ENCODE peak calls at places on chromosome 16, in eight cellular contexts. E is GM23248; T is ovary; I is sigmoid colon; M is heart left ventricle; O is CD8-positive, alpha-beta memory T cell; Z is thoracic aorta; A is neural progenitor cell. U is an unnamed sample.

GRCh38 chr16:19384656-19385055 is 33.0 kb upstream of the TMC5 start:
- DNase-seq in A (no peak), T (no peak), E (no peak), I (no peak), Z (no peak), M (no peak), O (no peak), U (no peak)

GRCh38 chr16:54277845-54278703 is 8.5 kb downstream of the IRX3 start:
- DNase-seq in E (no peak), O (no peak), M (no peak), Z (no peak), I (no peak), T (no peak), A (peak; percentile 79), U (no peak)

GRCh38 chr16:52265446-52265861 is 281.5 kb downstream of the TOX3 start:
- DNase-seq in A (peak; percentile 21), O (no peak), M (no peak), E (no peak), I (no peak), Z (no peak), T (no peak), U (no peak)

GRCh38 chr16:75250089-75250808 is 1.2 kb downstream of the BCAR1 start:
- DNase-seq in M (peak; percentile 76), E (peak; percentile 69), O (no peak), I (no peak), T (peak; percentile 20), Z (no peak), A (no peak), U (no peak)

GRCh38 chr16:15648135-15648730 is 1.8 kb upstream of the NDE1 start:
- DNase-seq in O (no peak), Z (no peak), E (no peak), T (no peak), A (no peak), I (no peak), M (no peak), U (no peak)

GRCh38 chr16:82504811-82505210 is 122.0 kb upstream of the CDH13 start:
- DNase-seq in O (no peak), M (no peak), A (no peak), T (no peak), E (no peak), I (no peak), Z (no peak), U (no peak)

GRCh38 chr16:30054959-30055553 is 10.5 kb upstream of the ALDOA start:
- DNase-seq in M (no peak), A (peak; percentile 79), T (no peak), Z (no peak), I (no peak), O (no peak), E (no peak), U (peak; percentile 35)

GRCh38 chr16:27318399-27319256 is 4.9 kb downstream of the IL4R start:
- DNase-seq in I (peak; percentile 77), O (peak; percentile 35), M (peak; percentile 77), T (no peak), E (no peak), A (no peak), Z (no peak), U (peak; percentile 46)

GRCh38 chr16:54136276-54136625 is 150.3 kb downstream of the IRX3 start:
- DNase-seq in M (no peak), Z (no peak), T (no peak), A (no peak), I (no peak), E (peak; percentile 80), O (no peak), U (no peak)

GRCh38 chr16:86461037-86461436 is 49.3 kb upstream of the FOXF1 start:
- DNase-seq in M (no peak), T (no peak), Z (no peak), E (no peak), I (no peak), O (no peak), A (no peak), U (no peak)

GRCh38 chr16:67428146-67428731 is 2.7 kb upstream of the HSD11B2 start:
- DNase-seq in E (peak; percentile 78), A (peak; percentile 92), T (peak; percentile 80), M (peak; percentile 80), I (peak; percentile 87), O (peak; percentile 25), Z (no peak), U (peak; percentile 45)

GRCh38 chr16:69613283-69614154 is 47.8 kb downstream of the NFAT5 start:
- DNase-seq in E (peak; percentile 70), Z (no peak), M (no peak), A (no peak), O (no peak), I (no peak), T (no peak), U (no peak)

GRCh38 chr16:15521758-15522509 is 87.5 kb downstream of the BMERB1 start:
- DNase-seq in A (no peak), E (no peak), T (peak; percentile 46), M (peak; percentile 31), O (no peak), Z (no peak), I (no peak), U (no peak)

GRCh38 chr16:29784901-29785500 is 5.5 kb upstream of the KIF22 start:
- DNase-seq in M (peak; percentile 81), E (peak; percentile 86), I (peak; percentile 84), O (peak; percentile 62), A (peak; percentile 90), T (peak; percentile 71), Z (no peak), U (peak; percentile 56)

GRCh38 chr16:47477680-47478079 is 16.5 kb downstream of the PHKB start:
- DNase-seq in M (no peak), T (no peak), I (no peak), A (no peak), O (no peak), Z (no peak), E (peak; percentile 71), U (no peak)

GRCh38 chr16:12455287-12455798 is 348.3 kb downstream of the CPPED1 start:
- DNase-seq in I (no peak), T (peak; percentile 23), M (peak; percentile 66), E (peak; percentile 77), Z (no peak), O (no peak), A (peak; percentile 85), U (peak; percentile 16)

GRCh38 chr16:68574479-68574878 is 35.4 kb downstream of the ZFP90 start:
- DNase-seq in A (no peak), E (no peak), M (no peak), Z (no peak), T (no peak), I (no peak), O (no peak), U (no peak)
- H3K9me3 ChIP-seq in A (peaks cover 12% of the 10 kb centered on the region), E (peaks cover 4% of the 10 kb centered on the region), M (peaks cover under 1% of the 10 kb centered on the region), Z (peaks cover 84% of the 10 kb centered on the region), T (peaks cover 13% of the 10 kb centered on the region), I (peaks cover 14% of the 10 kb centered on the region), O (peaks cover 49% of the 10 kb centered on the region), U (peaks cover 82% of the 10 kb centered on the region)

GRCh38 chr16:31214705-31215286 is 877 bp downstream of the TRIM72 start:
- DNase-seq in T (no peak), O (no peak), M (peak; percentile 37), E (peak; percentile 24), A (peak; percentile 52), I (no peak), Z (no peak), U (no peak)

GRCh38 chr16:31215287-31216115 is 1.4 kb downstream of the PYDC1 start:
- DNase-seq in M (peak; percentile 68), E (peak; percentile 76), T (peak; percentile 21), A (peak; percentile 94), Z (no peak), O (peak; percentile 26), I (no peak), U (peak; percentile 53)

GRCh38 chr16:31216116-31216469 is 842 bp downstream of the PYDC1 start:
- DNase-seq in T (no peak), M (no peak), I (no peak), O (no peak), A (no peak), E (no peak), Z (no peak), U (no peak)

GRCh38 chr16:31213342-31213741 is 577 bp upstream of the TRIM72 start:
- DNase-seq in O (no peak), M (no peak), E (no peak), Z (no peak), T (no peak), I (no peak), A (no peak), U (no peak)

DNA sequence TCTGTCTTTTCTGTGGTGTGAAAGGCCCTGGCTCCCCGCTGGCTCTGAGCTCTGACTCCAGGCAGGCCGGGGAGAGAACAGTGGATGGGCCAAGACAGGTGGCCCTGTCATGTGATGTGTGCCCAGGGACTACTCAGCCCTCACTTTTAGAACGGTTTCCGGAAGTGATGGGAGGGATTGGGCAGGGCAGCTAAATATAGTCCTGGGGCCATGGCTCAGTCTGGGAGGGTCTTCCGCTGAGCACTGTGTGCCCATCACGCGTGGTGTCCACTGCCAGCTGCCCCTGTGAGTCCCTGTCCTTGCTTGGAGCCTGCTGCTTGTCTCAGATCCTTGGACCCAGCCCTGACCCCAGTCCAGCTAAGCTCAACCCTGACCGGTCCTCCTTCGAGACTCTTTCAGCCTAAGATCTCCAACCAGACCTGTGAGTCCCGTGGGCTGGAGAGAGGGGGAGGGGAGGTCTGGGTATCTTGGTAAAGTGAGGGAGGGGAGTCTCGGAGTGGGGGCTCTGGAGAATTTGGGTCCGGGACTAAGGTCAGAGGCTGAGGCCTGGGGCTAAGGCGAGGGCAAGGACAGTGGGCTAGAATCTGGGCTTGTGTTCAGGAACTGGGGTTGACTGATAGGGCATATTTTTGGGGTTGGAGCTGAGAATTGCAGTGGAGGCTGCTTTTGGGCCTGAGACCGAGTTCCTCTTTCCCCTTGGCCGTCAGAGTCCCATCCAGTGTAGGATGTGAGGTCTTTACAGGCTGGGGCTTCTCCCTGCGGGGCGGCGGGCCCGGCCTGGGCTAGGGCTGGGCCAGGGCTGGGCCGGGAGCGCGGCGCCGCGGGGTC is at the start of gene TRIM72:
- DNase-seq in T (no peak), M (no peak), I (no peak), E (no peak), O (no peak), Z (no peak), A (no peak), U (no peak)
- H3K4me3 ChIP-seq in T (peak within 1 kb of the TSS; percentile 31), M (peak within 1 kb of the TSS; percentile 63), I (peak within 1 kb of the TSS; percentile 31), E (peak within 1 kb of the TSS; percentile 72), O (peak within 1 kb of the TSS; percentile 61), Z (peak within 1 kb of the TSS; percentile 73), A (peak within 1 kb of the TSS; percentile 51), U (no peak within 1 kb of the TSS)

DNA sequence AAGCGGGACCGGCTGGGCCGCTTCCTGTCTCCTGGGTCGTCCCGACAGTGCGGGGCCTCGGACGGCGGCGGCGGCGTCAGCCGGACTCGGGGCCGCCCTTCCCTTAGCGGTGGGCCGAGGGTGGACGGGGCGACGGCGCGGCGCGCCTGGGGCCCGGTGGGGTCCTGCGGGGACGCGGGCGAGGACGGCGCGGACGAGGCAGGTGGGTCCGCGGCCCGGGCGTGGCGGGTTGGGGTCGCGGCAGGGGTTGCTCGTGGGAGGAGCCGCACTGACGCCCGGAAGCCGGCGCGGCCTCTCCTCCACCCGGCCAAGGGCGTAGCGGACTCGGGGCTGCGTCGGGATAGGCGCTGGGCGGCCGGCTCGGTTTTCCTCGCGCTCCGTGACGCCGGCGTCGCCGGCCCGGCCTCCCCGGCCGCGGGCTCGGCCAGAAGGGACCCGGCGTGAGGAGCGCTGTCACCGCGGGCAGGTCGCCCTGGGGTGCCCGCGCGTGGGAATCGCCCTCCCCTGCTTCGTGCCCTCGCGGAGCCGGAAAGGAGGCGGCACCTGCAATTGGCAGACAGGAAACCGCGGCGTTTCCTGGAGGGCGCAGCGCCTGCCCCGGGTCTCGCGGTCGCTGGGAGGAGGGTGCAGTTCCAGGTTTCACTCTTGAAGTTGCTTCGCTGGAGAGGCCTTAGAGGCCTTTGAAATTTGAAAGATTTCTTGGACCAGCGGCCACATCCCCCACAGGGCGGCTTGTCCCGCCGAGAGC is 481 bp downstream of the ZNF276 start:
- DNase-seq in E (peak; percentile 77), T (peak; percentile 23), A (peak; percentile 62), M (peak; percentile 76), O (peak; percentile 93), I (no peak), Z (no peak), U (peak; percentile 86)
- H3K27ac ChIP-seq in E (peak overlapping the region; percentile 86), T (peak overlapping the region; percentile 26), A (no peak overlapping the region), M (peak overlapping the region; percentile 99), O (peak overlapping the region; percentile 92), I (peak overlapping the region; percentile 99), Z (peak overlapping the region; percentile 90), U (peak overlapping the region; percentile 89)

GRCh38 chr16:877242-878065 is 76.9 kb upstream of the GNG13 start:
- DNase-seq in T (no peak), A (no peak), Z (no peak), M (no peak), E (no peak), O (no peak), I (peak; percentile 30), U (no peak)
- H3K9me3 ChIP-seq in T (no peaks in the 10 kb centered on the region), A (no peaks in the 10 kb centered on the region), Z (no peaks in the 10 kb centered on the region), M (no peaks in the 10 kb centered on the region), E (no peaks in the 10 kb centered on the region), O (no peaks in the 10 kb centered on the region), I (no peaks in the 10 kb centered on the region), U (no peaks in the 10 kb centered on the region)